ENCODE peak calls at places on chromosomes 4 and X, in five cellular contexts. Q, R, C, J and T are unnamed samples.

GRCh38 chr4:185343726-185344581 is 51.8 kb downstream of the LRP2BP start:
- DNase-seq in Q (no peak), R (no peak), C (no peak), J (no peak), T (no peak)

GRCh38 chrX:75784689-75785491 is at the start of gene MAGEE2:
- DNase-seq in Q (no peak), R (peak), C (no peak), J (peak), T (no peak)

GRCh38 chr4:73439445-73439844 is 3.4 kb downstream of the AFP start:
- DNase-seq in Q (no peak), R (no peak), C (no peak), J (no peak), T (no peak)

GRCh38 chr4:180098601-180099000 is 2144.6 kb upstream of the TENM3 start:
- DNase-seq in Q (no peak), R (no peak), C (no peak), J (no peak), T (no peak)

GRCh38 chr4:69831270-69831627 is 28.7 kb downstream of the SULT1E1 start:
- DNase-seq in Q (no peak), R (no peak), C (no peak), J (no peak), T (no peak)

GRCh38 chrX:47229427-47229826 is 3.4 kb upstream of the USP11 start:
- DNase-seq in Q (no peak), R (no peak), C (no peak), J (no peak), T (no peak)

GRCh38 chr4:4637710-4638109 is 95.9 kb upstream of the STX18 start:
- DNase-seq in Q (no peak), R (no peak), C (no peak), J (no peak), T (no peak)

GRCh38 chr4:175884048-175884447 is 72.0 kb upstream of the GPM6A start:
- DNase-seq in Q (no peak), R (no peak), C (no peak), J (no peak), T (no peak)

GRCh38 chrX:78514852-78515251 is 144.3 kb downstream of the RTL3 start:
- DNase-seq in Q (no peak), R (peak), C (no peak), J (no peak), T (no peak)

GRCh38 chrX:150436200-150436599 is 73.1 kb downstream of the MAMLD1 start:
- DNase-seq in Q (no peak), R (no peak), C (no peak), J (no peak), T (no peak)

GRCh38 chrX:50450324-50450723 is 20.3 kb downstream of the DGKK start:
- DNase-seq in Q (no peak), R (no peak), C (no peak), J (no peak), T (no peak)

GRCh38 chrX:44944894-44945293 is 71.9 kb downstream of the KDM6A start:
- DNase-seq in Q (no peak), R (no peak), C (no peak), J (no peak), T (no peak)

GRCh38 chr4:32499176-32499575 is 1779.0 kb downstream of the PCDH7 start:
- DNase-seq in Q (no peak), R (no peak), C (no peak), J (no peak), T (no peak)

GRCh38 chr4:86831262-86832090 is 17.7 kb downstream of the SLC10A6 start:
- DNase-seq in Q (no peak), R (peak), C (no peak), J (no peak), T (no peak)

GRCh38 chr4:15318621-15319348 is 109.0 kb upstream of the C1QTNF7 start:
- DNase-seq in Q (no peak), R (no peak), C (no peak), J (no peak), T (no peak)

GRCh38 chr4:1825326-1825725 is 30.6 kb downstream of the LETM1 start:
- DNase-seq in Q (no peak), R (no peak), C (no peak), J (no peak), T (no peak)

GRCh38 chr4:133594246-133595207 is 445.4 kb downstream of the PCDH10 start:
- DNase-seq in Q (no peak), R (no peak), C (no peak), J (no peak), T (no peak)

GRCh38 chr4:133596459-133596858 is 447.4 kb downstream of the PCDH10 start:
- DNase-seq in Q (no peak), R (no peak), C (no peak), J (no peak), T (no peak)

GRCh38 chr4:133592591-133592990 is 443.5 kb downstream of the PCDH10 start:
- DNase-seq in Q (no peak), R (no peak), C (no peak), J (no peak), T (no peak)

GRCh38 chr4:133592106-133592505 is 443.0 kb downstream of the PCDH10 start:
- DNase-seq in Q (no peak), R (no peak), C (no peak), J (no peak), T (no peak)

DNA sequence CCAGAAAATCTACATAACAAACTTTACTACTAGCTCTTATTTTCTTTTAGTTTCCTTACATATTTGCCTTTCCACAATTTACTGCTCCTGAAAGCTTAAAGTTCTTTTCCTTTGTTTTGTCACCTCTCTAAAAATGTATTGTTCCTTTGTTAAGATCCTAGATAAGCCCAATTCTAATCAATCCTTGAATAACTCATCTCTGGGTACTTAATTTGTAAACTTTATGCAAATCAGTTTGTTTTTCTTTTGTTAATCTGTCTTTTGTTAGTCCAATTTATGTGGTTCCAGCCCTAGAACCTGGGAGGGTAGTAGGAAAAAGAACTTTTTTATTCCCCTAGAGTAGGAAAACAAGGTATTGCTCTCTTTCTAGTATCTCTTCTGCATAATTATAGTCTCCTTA is 444.7 kb downstream of the PCDH10 start:
- DNase-seq in Q (no peak), R (no peak), C (no peak), J (no peak), T (no peak)
- H3K4me3 ChIP-seq in Q (no peak), R (no peak), C (no peak), J (no peak), T (no peak)

DNA sequence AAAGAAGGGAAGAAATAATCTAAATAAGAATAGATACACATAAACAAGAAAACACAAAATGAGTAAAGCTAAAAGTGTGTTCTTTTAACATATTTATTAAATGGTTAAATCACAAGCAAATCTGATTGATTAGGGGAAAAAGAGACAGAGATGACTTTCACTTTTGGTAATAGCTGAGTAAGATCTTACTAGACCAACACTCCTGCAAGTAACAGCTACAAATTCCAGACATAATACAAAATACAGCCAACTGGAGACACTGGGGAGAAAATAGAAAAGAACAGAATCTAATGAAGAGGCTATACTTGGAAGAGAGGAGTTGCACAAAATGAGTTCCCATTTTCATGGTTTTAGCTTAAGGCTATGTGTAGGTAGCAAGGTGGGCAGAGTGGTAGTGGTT is 33.6 kb downstream of the OR13H1 start:
- DNase-seq in Q (no peak), R (no peak), C (no peak), J (no peak), T (no peak)
- H3K4me3 ChIP-seq in Q (no peak), R (no peak), C (no peak), J (no peak), T (no peak)

GRCh38 chr4:8108261-8108660 is 50.4 kb downstream of the ABLIM2 start:
- DNase-seq in Q (peak), R (no peak), C (no peak), J (no peak), T (peak)
- H3K4me3 ChIP-seq in Q (no peak), R (no peak), C (no peak), J (no peak), T (no peak)

GRCh38 chr4:103086565-103086964 is 10.0 kb upstream of the SLC9B2 start:
- DNase-seq in Q (no peak), R (no peak), C (no peak), J (no peak), T (no peak)
- H3K4me3 ChIP-seq in Q (no peak), R (no peak), C (no peak), J (no peak), T (no peak)

DNA sequence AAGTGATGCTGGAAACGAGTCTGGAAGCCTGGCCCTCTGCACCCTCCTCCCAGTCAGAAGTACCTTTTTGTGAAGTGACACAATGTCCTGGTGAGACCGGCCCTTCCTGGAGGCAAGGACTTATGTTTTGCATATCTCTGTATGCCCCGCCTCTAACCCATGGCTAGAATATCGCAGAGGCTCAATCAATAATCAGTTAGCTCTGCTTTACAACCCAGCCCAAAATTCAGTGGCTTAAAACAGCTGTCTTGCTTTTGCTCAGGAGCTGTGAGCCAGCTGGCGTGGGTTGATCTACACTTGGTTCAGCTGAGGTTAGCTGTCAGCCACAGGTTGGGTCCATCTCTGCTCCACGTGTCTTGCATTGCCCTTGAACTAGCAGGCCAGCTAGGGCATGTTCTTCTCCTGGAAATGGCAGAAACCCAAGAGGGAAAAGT is 98.8 kb upstream of the METTL14 start:
- DNase-seq in Q (peak), R (peak), C (no peak), J (peak), T (no peak)
- H3K4me3 ChIP-seq in Q (no peak), R (no peak), C (no peak), J (peak), T (no peak)